ENCODE peak calls at places on chromosomes 2 and 18, in five cellular contexts. One of them, this sample, is unnamed.

GRCh38 chr2:7530001-7530400 is 612.8 kb downstream of the RNF144A start:
- DNase-seq in C1 segment of cervical spinal cord: no peak
- DNase-seq in stimulated activated CD4-positive, alpha-beta T cell treated with anti-CD3 and anti-CD28 coated beads, Interleukin-2, amount 100 ng/mL, for 48 hours: no peak
- DNase-seq in progenitor cell of endocrine pancreas: no peak
- DNase-seq in Kasumi-1: no peak
- DNase-seq in this sample: no peak

GRCh38 chr18:57516068-57516467 is 70.4 kb downstream of the FECH start:
- DNase-seq in Kasumi-1: peak; percentile 0
- DNase-seq in C1 segment of cervical spinal cord: no peak
- DNase-seq in progenitor cell of endocrine pancreas: no peak
- DNase-seq in stimulated activated CD4-positive, alpha-beta T cell treated with anti-CD3 and anti-CD28 coated beads, Interleukin-2, amount 100 ng/mL, for 48 hours: no peak
- DNase-seq in this sample: no peak

GRCh38 chr2:60213865-60214657 is 339.4 kb downstream of the BCL11A start:
- DNase-seq in progenitor cell of endocrine pancreas: no peak
- DNase-seq in Kasumi-1: no peak
- DNase-seq in stimulated activated CD4-positive, alpha-beta T cell treated with anti-CD3 and anti-CD28 coated beads, Interleukin-2, amount 100 ng/mL, for 48 hours: no peak
- DNase-seq in C1 segment of cervical spinal cord: no peak
- DNase-seq in this sample: no peak

GRCh38 chr2:108492364-108492763 is 41.9 kb upstream of the LIMS1 start:
- DNase-seq in C1 segment of cervical spinal cord: no peak
- DNase-seq in Kasumi-1: no peak
- DNase-seq in progenitor cell of endocrine pancreas: no peak
- DNase-seq in stimulated activated CD4-positive, alpha-beta T cell treated with anti-CD3 and anti-CD28 coated beads, Interleukin-2, amount 100 ng/mL, for 48 hours: no peak
- DNase-seq in this sample: no peak

GRCh38 chr2:99485411-99485810 is 4.4 kb downstream of the REV1 start:
- DNase-seq in C1 segment of cervical spinal cord: no peak
- DNase-seq in progenitor cell of endocrine pancreas: no peak
- DNase-seq in stimulated activated CD4-positive, alpha-beta T cell treated with anti-CD3 and anti-CD28 coated beads, Interleukin-2, amount 100 ng/mL, for 48 hours: no peak
- DNase-seq in Kasumi-1: no peak
- DNase-seq in this sample: no peak

GRCh38 chr2:102950547-102950946 is 188.7 kb downstream of the TMEM182 start:
- DNase-seq in stimulated activated CD4-positive, alpha-beta T cell treated with anti-CD3 and anti-CD28 coated beads, Interleukin-2, amount 100 ng/mL, for 48 hours: no peak
- DNase-seq in C1 segment of cervical spinal cord: no peak
- DNase-seq in Kasumi-1: peak; percentile 20
- DNase-seq in progenitor cell of endocrine pancreas: no peak
- DNase-seq in this sample: no peak

GRCh38 chr2:130825231-130825971 is 11.3 kb upstream of the ARHGEF4 start:
- DNase-seq in progenitor cell of endocrine pancreas: no peak
- DNase-seq in stimulated activated CD4-positive, alpha-beta T cell treated with anti-CD3 and anti-CD28 coated beads, Interleukin-2, amount 100 ng/mL, for 48 hours: no peak
- DNase-seq in C1 segment of cervical spinal cord: peak; percentile 75
- DNase-seq in Kasumi-1: no peak
- DNase-seq in this sample: no peak

GRCh38 chr2:6927186-6927585 is 10.0 kb downstream of the RNF144A start:
- DNase-seq in Kasumi-1: no peak
- DNase-seq in stimulated activated CD4-positive, alpha-beta T cell treated with anti-CD3 and anti-CD28 coated beads, Interleukin-2, amount 100 ng/mL, for 48 hours: no peak
- DNase-seq in progenitor cell of endocrine pancreas: no peak
- DNase-seq in C1 segment of cervical spinal cord: peak; percentile 25
- DNase-seq in this sample: no peak

GRCh38 chr2:193476171-193476800 is 1281.6 kb upstream of the TMEFF2 start:
- DNase-seq in progenitor cell of endocrine pancreas: no peak
- DNase-seq in stimulated activated CD4-positive, alpha-beta T cell treated with anti-CD3 and anti-CD28 coated beads, Interleukin-2, amount 100 ng/mL, for 48 hours: no peak
- DNase-seq in C1 segment of cervical spinal cord: no peak
- DNase-seq in Kasumi-1: no peak
- DNase-seq in this sample: no peak

GRCh38 chr2:202687276-202687675 is 52.5 kb downstream of the FAM117B start:
- DNase-seq in progenitor cell of endocrine pancreas: no peak
- DNase-seq in C1 segment of cervical spinal cord: no peak
- DNase-seq in stimulated activated CD4-positive, alpha-beta T cell treated with anti-CD3 and anti-CD28 coated beads, Interleukin-2, amount 100 ng/mL, for 48 hours: no peak
- DNase-seq in Kasumi-1: no peak
- DNase-seq in this sample: no peak

GRCh38 chr2:55992465-55992864 is 68.9 kb upstream of the EFEMP1 start:
- DNase-seq in Kasumi-1: no peak
- DNase-seq in stimulated activated CD4-positive, alpha-beta T cell treated with anti-CD3 and anti-CD28 coated beads, Interleukin-2, amount 100 ng/mL, for 48 hours: no peak
- DNase-seq in progenitor cell of endocrine pancreas: no peak
- DNase-seq in C1 segment of cervical spinal cord: no peak
- DNase-seq in this sample: no peak

GRCh38 chr2:131092409-131093065 is 723 bp downstream of the FAM168B start:
- DNase-seq in progenitor cell of endocrine pancreas: no peak
- DNase-seq in C1 segment of cervical spinal cord: no peak
- DNase-seq in stimulated activated CD4-positive, alpha-beta T cell treated with anti-CD3 and anti-CD28 coated beads, Interleukin-2, amount 100 ng/mL, for 48 hours: no peak
- DNase-seq in Kasumi-1: peak; percentile 11
- DNase-seq in this sample: peak; percentile 53

GRCh38 chr18:21386523-21387240 is 144.7 kb downstream of the GREB1L start:
- DNase-seq in stimulated activated CD4-positive, alpha-beta T cell treated with anti-CD3 and anti-CD28 coated beads, Interleukin-2, amount 100 ng/mL, for 48 hours: no peak
- DNase-seq in C1 segment of cervical spinal cord: no peak
- DNase-seq in Kasumi-1: no peak
- DNase-seq in progenitor cell of endocrine pancreas: no peak
- DNase-seq in this sample: no peak

GRCh38 chr18:59660398-59660797 is 36.8 kb downstream of the CCBE1 start:
- DNase-seq in Kasumi-1: no peak
- DNase-seq in progenitor cell of endocrine pancreas: no peak
- DNase-seq in stimulated activated CD4-positive, alpha-beta T cell treated with anti-CD3 and anti-CD28 coated beads, Interleukin-2, amount 100 ng/mL, for 48 hours: no peak
- DNase-seq in C1 segment of cervical spinal cord: no peak
- DNase-seq in this sample: no peak

GRCh38 chr2:223075301-223076270 is 23.6 kb downstream of the KCNE4 start:
- DNase-seq in stimulated activated CD4-positive, alpha-beta T cell treated with anti-CD3 and anti-CD28 coated beads, Interleukin-2, amount 100 ng/mL, for 48 hours: no peak
- DNase-seq in progenitor cell of endocrine pancreas: no peak
- DNase-seq in Kasumi-1: no peak
- DNase-seq in C1 segment of cervical spinal cord: no peak
- DNase-seq in this sample: no peak

GRCh38 chr2:67660015-67660602 is 263.0 kb downstream of the ETAA1 start:
- DNase-seq in Kasumi-1: no peak
- DNase-seq in C1 segment of cervical spinal cord: no peak
- DNase-seq in progenitor cell of endocrine pancreas: no peak
- DNase-seq in stimulated activated CD4-positive, alpha-beta T cell treated with anti-CD3 and anti-CD28 coated beads, Interleukin-2, amount 100 ng/mL, for 48 hours: no peak
- DNase-seq in this sample: no peak

GRCh38 chr18:58584219-58585127 is 44.4 kb downstream of the ALPK2 start:
- DNase-seq in C1 segment of cervical spinal cord: no peak
- DNase-seq in progenitor cell of endocrine pancreas: no peak
- DNase-seq in stimulated activated CD4-positive, alpha-beta T cell treated with anti-CD3 and anti-CD28 coated beads, Interleukin-2, amount 100 ng/mL, for 48 hours: no peak
- DNase-seq in Kasumi-1: no peak
- DNase-seq in this sample: no peak

GRCh38 chr2:60377825-60378224 is 175.6 kb downstream of the BCL11A start:
- DNase-seq in progenitor cell of endocrine pancreas: no peak
- DNase-seq in C1 segment of cervical spinal cord: no peak
- DNase-seq in stimulated activated CD4-positive, alpha-beta T cell treated with anti-CD3 and anti-CD28 coated beads, Interleukin-2, amount 100 ng/mL, for 48 hours: no peak
- DNase-seq in Kasumi-1: no peak
- DNase-seq in this sample: no peak

GRCh38 chr2:151904807-151905206 is 76.6 kb upstream of the ARL5A start:
- DNase-seq in stimulated activated CD4-positive, alpha-beta T cell treated with anti-CD3 and anti-CD28 coated beads, Interleukin-2, amount 100 ng/mL, for 48 hours: no peak
- DNase-seq in Kasumi-1: peak; percentile 43
- DNase-seq in C1 segment of cervical spinal cord: no peak
- DNase-seq in progenitor cell of endocrine pancreas: no peak
- DNase-seq in this sample: no peak

GRCh38 chr18:69680128-69680527 is 267.5 kb downstream of the CD226 start:
- DNase-seq in progenitor cell of endocrine pancreas: no peak
- DNase-seq in stimulated activated CD4-positive, alpha-beta T cell treated with anti-CD3 and anti-CD28 coated beads, Interleukin-2, amount 100 ng/mL, for 48 hours: no peak
- DNase-seq in Kasumi-1: no peak
- DNase-seq in C1 segment of cervical spinal cord: no peak
- DNase-seq in this sample: no peak

GRCh38 chr2:146820672-146821071 is 1024.2 kb upstream of the ACVR2A start:
- DNase-seq in progenitor cell of endocrine pancreas: no peak
- DNase-seq in stimulated activated CD4-positive, alpha-beta T cell treated with anti-CD3 and anti-CD28 coated beads, Interleukin-2, amount 100 ng/mL, for 48 hours: no peak
- DNase-seq in Kasumi-1: no peak
- DNase-seq in C1 segment of cervical spinal cord: no peak
- DNase-seq in this sample: no peak

GRCh38 chr2:16045653-16046352 is 105.5 kb downstream of the MYCN start:
- DNase-seq in progenitor cell of endocrine pancreas: no peak
- DNase-seq in Kasumi-1: no peak
- DNase-seq in stimulated activated CD4-positive, alpha-beta T cell treated with anti-CD3 and anti-CD28 coated beads, Interleukin-2, amount 100 ng/mL, for 48 hours: no peak
- DNase-seq in C1 segment of cervical spinal cord: no peak
- DNase-seq in this sample: no peak

GRCh38 chr2:138997849-138998517 is 217.8 kb upstream of the NXPH2 start:
- DNase-seq in Kasumi-1: no peak
- DNase-seq in C1 segment of cervical spinal cord: no peak
- DNase-seq in progenitor cell of endocrine pancreas: no peak
- DNase-seq in stimulated activated CD4-positive, alpha-beta T cell treated with anti-CD3 and anti-CD28 coated beads, Interleukin-2, amount 100 ng/mL, for 48 hours: no peak
- DNase-seq in this sample: no peak

GRCh38 chr18:9771261-9771976 is 63.3 kb downstream of the RAB31 start:
- DNase-seq in C1 segment of cervical spinal cord: peak; percentile 87
- DNase-seq in stimulated activated CD4-positive, alpha-beta T cell treated with anti-CD3 and anti-CD28 coated beads, Interleukin-2, amount 100 ng/mL, for 48 hours: peak; percentile 62
- DNase-seq in progenitor cell of endocrine pancreas: peak; percentile 84
- DNase-seq in Kasumi-1: peak; percentile 53
- DNase-seq in this sample: peak; percentile 33

GRCh38 chr2:46410273-46411244 is 68.8 kb upstream of the TMEM247 start:
- DNase-seq in Kasumi-1: no peak
- DNase-seq in C1 segment of cervical spinal cord: no peak
- DNase-seq in progenitor cell of endocrine pancreas: no peak
- DNase-seq in stimulated activated CD4-positive, alpha-beta T cell treated with anti-CD3 and anti-CD28 coated beads, Interleukin-2, amount 100 ng/mL, for 48 hours: no peak
- DNase-seq in this sample: no peak

GRCh38 chr2:210112871-210113270 is 58.3 kb downstream of the KANSL1L start:
- DNase-seq in stimulated activated CD4-positive, alpha-beta T cell treated with anti-CD3 and anti-CD28 coated beads, Interleukin-2, amount 100 ng/mL, for 48 hours: no peak
- DNase-seq in C1 segment of cervical spinal cord: no peak
- DNase-seq in Kasumi-1: no peak
- DNase-seq in progenitor cell of endocrine pancreas: no peak
- DNase-seq in this sample: no peak

GRCh38 chr2:197575987-197576386 is 60.1 kb downstream of the MOB4 start:
- DNase-seq in Kasumi-1: no peak
- DNase-seq in stimulated activated CD4-positive, alpha-beta T cell treated with anti-CD3 and anti-CD28 coated beads, Interleukin-2, amount 100 ng/mL, for 48 hours: no peak
- DNase-seq in progenitor cell of endocrine pancreas: no peak
- DNase-seq in C1 segment of cervical spinal cord: no peak
- DNase-seq in this sample: no peak

GRCh38 chr2:221166283-221166682 is 405.8 kb downstream of the EPHA4 start:
- DNase-seq in stimulated activated CD4-positive, alpha-beta T cell treated with anti-CD3 and anti-CD28 coated beads, Interleukin-2, amount 100 ng/mL, for 48 hours: no peak
- DNase-seq in C1 segment of cervical spinal cord: no peak
- DNase-seq in Kasumi-1: no peak
- DNase-seq in progenitor cell of endocrine pancreas: no peak
- DNase-seq in this sample: peak; percentile 4

GRCh38 chr2:231721641-231722310 is 13.5 kb downstream of the PTMA start:
- DNase-seq in stimulated activated CD4-positive, alpha-beta T cell treated with anti-CD3 and anti-CD28 coated beads, Interleukin-2, amount 100 ng/mL, for 48 hours: no peak
- DNase-seq in Kasumi-1: no peak
- DNase-seq in C1 segment of cervical spinal cord: no peak
- DNase-seq in progenitor cell of endocrine pancreas: no peak
- DNase-seq in this sample: no peak

GRCh38 chr2:58893645-58894336 is 652.7 kb upstream of the FANCL start:
- DNase-seq in C1 segment of cervical spinal cord: no peak
- DNase-seq in stimulated activated CD4-positive, alpha-beta T cell treated with anti-CD3 and anti-CD28 coated beads, Interleukin-2, amount 100 ng/mL, for 48 hours: no peak
- DNase-seq in Kasumi-1: no peak
- DNase-seq in progenitor cell of endocrine pancreas: no peak
- DNase-seq in this sample: no peak

GRCh38 chr2:66439291-66440010 is 4.5 kb downstream of the MEIS1 start:
- DNase-seq in C1 segment of cervical spinal cord: peak; percentile 68
- DNase-seq in progenitor cell of endocrine pancreas: no peak
- DNase-seq in stimulated activated CD4-positive, alpha-beta T cell treated with anti-CD3 and anti-CD28 coated beads, Interleukin-2, amount 100 ng/mL, for 48 hours: no peak
- DNase-seq in Kasumi-1: no peak
- DNase-seq in this sample: no peak

GRCh38 chr2:14677039-14677438 is 44.5 kb downstream of the LRATD1 start:
- DNase-seq in C1 segment of cervical spinal cord: no peak
- DNase-seq in stimulated activated CD4-positive, alpha-beta T cell treated with anti-CD3 and anti-CD28 coated beads, Interleukin-2, amount 100 ng/mL, for 48 hours: no peak
- DNase-seq in progenitor cell of endocrine pancreas: no peak
- DNase-seq in Kasumi-1: no peak
- DNase-seq in this sample: no peak

GRCh38 chr2:232365621-232366321 is 12.8 kb upstream of the ALPP start:
- DNase-seq in stimulated activated CD4-positive, alpha-beta T cell treated with anti-CD3 and anti-CD28 coated beads, Interleukin-2, amount 100 ng/mL, for 48 hours: no peak
- DNase-seq in C1 segment of cervical spinal cord: no peak
- DNase-seq in Kasumi-1: peak; percentile 0
- DNase-seq in progenitor cell of endocrine pancreas: no peak
- DNase-seq in this sample: peak; percentile 49

GRCh38 chr18:12908706-12909105 is 24.7 kb upstream of the PTPN2 start:
- DNase-seq in C1 segment of cervical spinal cord: no peak
- DNase-seq in Kasumi-1: no peak
- DNase-seq in stimulated activated CD4-positive, alpha-beta T cell treated with anti-CD3 and anti-CD28 coated beads, Interleukin-2, amount 100 ng/mL, for 48 hours: no peak
- DNase-seq in progenitor cell of endocrine pancreas: no peak
- DNase-seq in this sample: no peak